ENCODE peak calls at places on chromosomes 4 and X, in six cellular contexts. Y, Q, E, K, M and H are unnamed samples.

GRCh38 chr4:2785613-2786012 is 7.3 kb upstream of the SH3BP2 start:
- DNase-seq in E (no peak), M (no peak), Y (no peak), K (no peak), Q (no peak), H (no peak)

GRCh38 chr4:6916587-6917444 is 7.2 kb downstream of the TBC1D14 start:
- DNase-seq in K (peak; percentile 64), M (no peak), Y (peak; percentile 60), Q (no peak), E (peak; percentile 85), H (peak; percentile 58)

GRCh38 chr4:116358633-116359222 is 726.6 kb downstream of the TRAM1L1 start:
- DNase-seq in M (no peak), Q (peak; percentile 72), K (no peak), Y (no peak), E (peak; percentile 69), H (peak; percentile 63)

GRCh38 chrX:137033774-137034507 is at the start of gene GPR101:
- DNase-seq in K (no peak), Y (no peak), Q (peak; percentile 59), M (no peak), E (no peak), H (no peak)

GRCh38 chr4:144787365-144788263 is 141.7 kb downstream of the HHIP start:
- DNase-seq in K (no peak), M (no peak), Y (no peak), Q (peak; percentile 68), E (no peak), H (peak; percentile 13)

GRCh38 chrX:74505437-74505836 is 84.1 kb downstream of the SLC16A2 start:
- DNase-seq in E (no peak), M (no peak), Q (peak; percentile 9), Y (no peak), K (no peak), H (no peak)

GRCh38 chr4:152021788-152022438 is 261.1 kb upstream of the GATB start:
- DNase-seq in K (no peak), M (no peak), E (no peak), Q (no peak), Y (no peak), H (no peak)

GRCh38 chrX:13898084-13898483 is 81.2 kb upstream of the GPM6B start:
- DNase-seq in Y (no peak), E (no peak), Q (peak; percentile 27), M (no peak), K (no peak), H (peak; percentile 3)

GRCh38 chr4:40840255-40840984 is 90.7 kb downstream of the NSUN7 start:
- DNase-seq in E (no peak), K (no peak), Q (no peak), M (peak; percentile 61), Y (no peak), H (no peak)

GRCh38 chr4:81257021-81257420 is 42.0 kb upstream of the PRKG2 start:
- DNase-seq in E (no peak), Q (no peak), K (no peak), M (no peak), Y (no peak), H (peak; percentile 14)

GRCh38 chrX:63656871-63657580 is 128.0 kb downstream of the ARHGEF9 start:
- DNase-seq in Y (no peak), Q (no peak), M (no peak), K (no peak), E (no peak), H (no peak)